ENCODE peak calls at places on chromosomes 1 and 21, in four cellular contexts. U, M, C and I are unnamed samples.

GRCh38 chr1:24535021-24535424 is 20.9 kb upstream of the NCMAP start:
- DNase-seq in U (no peak), C (no peak), M (peak; percentile 31), I (no peak)

GRCh38 chr1:20366076-20366765 is 75.5 kb downstream of the VWA5B1 start:
- DNase-seq in C (no peak), U (peak; percentile 47), M (no peak), I (no peak)

GRCh38 chr21:46667735-46668380 is 32.4 kb downstream of the PRMT2 start:
- DNase-seq in C (peak; percentile 62), M (no peak), U (peak; percentile 74), I (no peak)

GRCh38 chr1:64472805-64473204 is 2.9 kb downstream of the CACHD1 start:
- DNase-seq in U (peak; percentile 92), C (no peak), M (no peak), I (no peak)

GRCh38 chr1:225748479-225748878 is 29.1 kb upstream of the SRP9 start:
- DNase-seq in C (no peak), U (no peak), M (no peak), I (no peak)

GRCh38 chr1:171252482-171252881 is 4.2 kb downstream of the FMO1 start:
- DNase-seq in U (no peak), M (peak; percentile 49), C (no peak), I (no peak)

GRCh38 chr1:107942829-107943228 is 22.2 kb downstream of the VAV3 start:
- DNase-seq in U (no peak), M (no peak), C (no peak), I (no peak)

GRCh38 chr1:160094806-160095205 is 3.6 kb downstream of the IGSF8 start:
- DNase-seq in U (no peak), C (no peak), M (no peak), I (no peak)

GRCh38 chr1:150922519-150922975 is 3.6 kb upstream of the SETDB1 start:
- DNase-seq in M (peak; percentile 72), U (peak; percentile 74), C (peak; percentile 89), I (no peak)
- H3K27ac ChIP-seq in M (no peak overlapping the region), U (no peak overlapping the region), C (no peak overlapping the region), I (no peak overlapping the region)

DNA sequence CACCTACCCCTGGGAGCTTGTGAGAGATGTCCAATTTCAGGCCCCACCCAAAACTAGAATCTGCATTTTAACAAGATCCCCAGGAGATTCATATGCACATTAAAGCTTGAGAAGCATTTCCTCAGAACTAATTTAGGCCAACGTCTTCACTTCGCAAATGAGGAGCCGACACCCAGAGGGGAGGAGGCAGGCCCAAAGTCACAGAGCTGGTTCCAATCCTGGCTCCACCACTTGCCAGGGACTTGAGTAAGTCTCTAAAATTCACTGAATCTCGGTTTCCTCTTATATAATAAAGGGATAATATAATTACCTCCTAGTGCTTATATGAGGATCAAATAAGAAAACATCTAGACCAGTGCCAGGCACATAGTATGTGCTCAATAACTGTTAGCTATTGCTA is 10.3 kb upstream of the PHLDA3 start:
- DNase-seq in M (no peak), C (no peak), U (no peak), I (no peak)
- H3K4me1 ChIP-seq in M (peaks cover 30% of the 10 kb centered on the region), C (peaks cover 21% of the 10 kb centered on the region), U (peaks cover 2% of the 10 kb centered on the region), I (peaks cover 45% of the 10 kb centered on the region)

GRCh38 chr1:234889643-234890042 is 239.0 kb downstream of the TOMM20 start:
- DNase-seq in M (no peak), C (no peak), U (no peak), I (no peak)
- H3K27ac ChIP-seq in M (no peak overlapping the region), C (no peak overlapping the region), U (no peak overlapping the region), I (no peak overlapping the region)

DNA sequence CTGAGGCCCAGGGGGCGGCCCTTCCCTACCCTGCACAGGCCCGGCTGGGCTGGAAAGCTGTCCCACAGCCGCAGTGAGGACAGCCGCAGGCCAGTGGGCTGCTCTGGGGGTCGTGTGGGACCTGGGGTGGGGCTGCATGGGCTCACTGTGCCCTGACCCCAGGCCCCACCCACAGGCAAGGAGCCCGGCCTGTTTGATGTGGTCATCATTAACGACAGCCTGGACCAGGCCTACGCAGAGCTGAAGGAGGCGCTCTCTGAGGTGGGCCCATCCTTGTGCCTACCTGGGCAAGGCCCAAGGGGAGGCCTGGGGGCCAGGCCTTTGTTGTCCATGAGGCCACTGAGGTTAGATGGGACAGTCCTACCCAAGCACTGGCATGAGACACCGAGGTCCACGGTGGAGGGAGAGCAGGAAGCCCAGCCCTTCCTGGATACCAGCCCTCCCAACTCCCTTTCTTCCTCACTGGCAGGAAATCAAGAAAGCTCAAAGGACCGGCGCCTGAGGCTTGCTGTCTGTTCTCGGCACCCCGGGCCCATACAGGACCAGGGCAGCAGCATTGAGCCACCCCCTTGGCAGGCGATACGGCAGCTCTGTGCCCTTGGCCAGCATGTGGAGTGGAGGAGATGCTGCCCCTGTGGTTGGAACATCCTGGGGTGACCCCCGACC is 1.4 kb upstream of the GJC2 start:
- DNase-seq in C (no peak), M (no peak), U (peak; percentile 27), I (no peak)
- H3K4me1 ChIP-seq in C (peaks cover 22% of the 10 kb centered on the region), M (peaks cover 66% of the 10 kb centered on the region), U (no peaks in the 10 kb centered on the region), I (peaks cover 92% of the 10 kb centered on the region)

GRCh38 chr1:11794446-11795237 is 11.1 kb downstream of the MTHFR start:
- DNase-seq in U (no peak), M (no peak), C (no peak), I (no peak)

GRCh38 chr1:11795238-11795890 is 10.4 kb downstream of the MTHFR start:
- DNase-seq in U (no peak), M (no peak), C (no peak), I (no peak)

GRCh38 chr1:11792106-11792505 is 13.7 kb downstream of the MTHFR start:
- DNase-seq in M (no peak), U (no peak), C (no peak), I (no peak)

GRCh38 chr1:11796036-11796828 is 9.5 kb downstream of the MTHFR start:
- DNase-seq in C (no peak), M (no peak), U (no peak), I (no peak)

DNA sequence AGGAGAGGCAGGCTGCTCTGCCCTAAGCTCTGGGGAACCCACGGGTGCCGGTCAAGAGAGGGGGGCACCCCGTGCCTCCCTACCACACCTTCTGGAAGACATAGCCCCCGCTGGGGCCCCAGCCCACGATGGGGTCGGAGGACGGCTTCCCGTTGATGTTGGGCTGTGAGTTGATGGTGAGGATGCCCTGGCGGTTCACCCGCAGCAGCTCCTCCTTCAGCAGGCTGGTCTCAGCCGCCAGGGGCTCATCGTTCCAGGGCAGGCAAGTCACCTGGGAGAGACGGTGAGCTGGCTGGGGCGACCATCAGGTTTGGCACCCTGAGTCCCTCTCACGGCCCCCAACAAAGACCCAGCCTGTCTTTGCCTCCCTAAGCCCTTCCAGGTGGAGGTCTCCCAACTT is 11.9 kb downstream of the MTHFR start:
- DNase-seq in M (no peak), U (no peak), C (no peak), I (no peak)
- H3K27ac ChIP-seq in M (no peak overlapping the region), U (no peak overlapping the region), C (no peak overlapping the region), I (no peak overlapping the region)

GRCh38 chr1:36951761-36952160 is 82.6 kb downstream of the GRIK3 start:
- DNase-seq in C (no peak), M (no peak), U (no peak), I (no peak)
- H3K4me1 ChIP-seq in C (no peaks in the 10 kb centered on the region), M (no peaks in the 10 kb centered on the region), U (peaks cover 5% of the 10 kb centered on the region), I (no peaks in the 10 kb centered on the region)

DNA sequence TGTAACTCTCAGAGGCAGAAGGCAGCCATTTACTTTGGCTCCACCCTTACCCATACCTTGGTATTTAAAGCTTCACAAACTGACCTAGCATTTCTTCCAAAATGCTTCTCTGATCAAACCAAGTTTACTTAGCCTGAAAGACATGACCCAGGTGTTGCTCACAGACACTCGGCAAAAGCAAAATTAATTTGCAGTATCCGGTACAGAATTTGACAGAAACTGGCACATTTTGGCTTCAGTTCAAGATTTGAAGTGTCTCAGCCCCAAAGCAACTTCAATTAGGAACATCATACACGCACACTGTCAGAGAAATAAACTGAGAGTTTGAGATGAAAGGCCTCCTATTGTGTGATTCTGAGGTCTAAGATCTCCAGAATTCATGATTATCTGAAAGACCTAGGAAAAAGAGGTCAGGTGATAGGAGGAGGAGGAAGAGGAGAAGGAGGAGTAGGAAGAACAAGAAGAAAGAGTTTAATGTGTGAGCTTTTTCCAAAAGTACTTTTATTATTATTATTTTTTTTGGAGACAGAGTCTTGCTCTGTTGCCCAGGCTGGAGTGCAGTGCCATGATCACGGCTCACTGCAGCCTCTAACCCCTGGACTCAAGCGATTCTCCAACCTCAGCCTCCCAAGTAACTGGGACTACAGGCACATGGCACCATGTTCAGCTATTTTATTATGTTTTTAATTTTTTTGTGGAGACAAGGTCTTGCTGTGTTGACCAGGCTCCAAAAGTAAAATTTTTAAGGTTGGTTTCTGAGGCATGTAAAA is 143.6 kb downstream of the SLC45A1 start:
- DNase-seq in C (no peak), U (no peak), M (no peak), I (no peak)
- H3K27ac ChIP-seq in C (no peak overlapping the region), U (peak overlapping the region; percentile 51), M (peak overlapping the region; percentile 89), I (peak overlapping the region; percentile 5)

DNA sequence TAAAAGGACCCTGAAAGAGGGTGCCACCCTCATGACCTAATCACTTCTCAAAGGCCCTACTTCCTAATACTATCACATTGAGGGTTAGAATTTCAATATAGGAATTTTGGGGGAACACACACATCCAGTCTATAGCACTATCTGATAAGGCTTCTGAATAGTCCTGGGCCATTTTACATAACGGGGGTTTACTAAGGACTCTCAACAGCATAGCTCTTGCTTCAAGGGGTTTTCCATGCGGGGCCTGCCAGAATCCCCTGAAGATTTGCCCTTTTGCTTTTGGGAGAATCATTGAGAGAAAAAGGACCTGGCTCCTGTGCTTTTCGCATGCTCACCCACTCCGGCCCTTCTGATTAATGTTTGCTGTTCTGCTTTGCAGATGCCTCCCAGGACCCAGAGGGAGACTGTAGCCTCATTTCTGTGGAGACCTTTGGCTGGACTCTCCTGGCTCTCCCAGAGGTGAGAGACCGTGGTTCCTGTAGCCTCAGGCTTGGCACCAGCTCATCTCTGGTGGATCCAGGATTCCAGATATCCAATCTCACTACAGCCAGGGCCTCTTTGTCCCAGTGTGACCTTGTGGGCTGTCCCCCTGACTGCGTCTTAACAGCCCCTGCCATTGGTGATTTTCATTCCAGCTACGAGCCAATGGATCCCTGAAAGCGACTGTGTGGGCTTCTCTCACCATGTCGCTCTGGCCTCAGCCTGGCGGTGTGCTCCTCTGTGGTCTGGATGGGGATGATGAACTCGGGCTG is 72.6 kb downstream of the DDR2 start:
- DNase-seq in M (no peak), U (no peak), C (no peak), I (no peak)
- H3K4me1 ChIP-seq in M (peaks cover 59% of the 10 kb centered on the region), U (no peaks in the 10 kb centered on the region), C (peaks cover 6% of the 10 kb centered on the region), I (no peaks in the 10 kb centered on the region)

DNA sequence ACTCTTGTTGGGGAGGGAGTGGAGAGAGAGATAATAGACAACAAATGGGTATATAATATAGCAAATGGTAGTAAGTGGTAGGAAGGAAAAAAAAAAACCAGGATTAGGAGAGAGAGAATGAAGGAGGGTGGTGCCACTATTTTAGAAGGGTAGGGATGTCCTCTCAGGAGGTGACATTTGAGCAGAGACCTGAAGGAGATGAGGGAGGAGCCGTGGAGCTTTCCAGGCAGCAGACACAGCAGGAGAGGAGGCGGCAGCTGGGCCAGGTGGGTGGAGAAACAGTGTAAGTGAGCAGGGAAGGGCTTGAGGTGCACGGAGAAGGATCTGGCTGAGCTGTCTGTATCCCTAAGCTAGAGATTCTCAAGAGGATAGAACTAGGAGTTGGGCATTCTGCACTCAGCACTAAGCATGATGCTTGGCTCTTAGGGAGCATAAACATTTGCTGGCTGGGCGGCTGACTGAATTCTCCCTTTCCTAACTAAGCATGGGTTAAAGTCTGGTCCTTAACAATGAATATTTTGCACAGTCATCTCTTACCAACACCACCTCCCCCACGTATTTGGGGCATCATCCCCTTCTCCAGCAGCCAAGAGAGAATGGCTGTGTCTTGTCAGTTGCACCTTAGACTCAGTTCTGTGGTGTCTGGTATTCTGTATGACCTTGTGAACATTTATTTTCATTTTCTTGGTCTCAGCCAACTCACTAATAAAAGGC is 27.6 kb upstream of the SARS1 start:
- DNase-seq in C (no peak), M (no peak), U (peak; percentile 46), I (no peak)
- H3K27ac ChIP-seq in C (no peak overlapping the region), M (peak overlapping the region; percentile 58), U (no peak overlapping the region), I (peak overlapping the region; percentile 48)

GRCh38 chr1:68065766-68066165 is 15.3 kb upstream of the DIRAS3 start:
- DNase-seq in C (no peak), U (no peak), M (no peak), I (no peak)
- H3K4me1 ChIP-seq in C (no peaks in the 10 kb centered on the region), U (no peaks in the 10 kb centered on the region), M (no peaks in the 10 kb centered on the region), I (no peaks in the 10 kb centered on the region)